ENCODE peak calls at places on chromosome 11, in six cellular contexts. H, I, U, T, V and O are unnamed samples.

GRCh38 chr11:122105009-122105828 is 10.8 kb downstream of the BLID start:
- DNase-seq in H (no peak), I (no peak), U (peak), T (no peak), V (no peak), O (no peak)

GRCh38 chr11:62508336-62509058 is 38.1 kb downstream of the AHNAK start:
- DNase-seq in H (peak), I (peak), U (peak), T (peak), V (peak), O (peak)

GRCh38 chr11:12761029-12761428 is 86.8 kb downstream of the TEAD1 start:
- DNase-seq in H (no peak), I (peak), U (no peak), T (no peak), V (no peak), O (peak)

GRCh38 chr11:129435499-129436245 is 60.0 kb downstream of the BARX2 start:
- DNase-seq in H (no peak), I (no peak), U (no peak), T (no peak), V (peak), O (no peak)

GRCh38 chr11:96259053-96259837 is 83.8 kb downstream of the MAML2 start:
- DNase-seq in H (no peak), I (peak), U (no peak), T (no peak), V (peak), O (peak)

GRCh38 chr11:5973530-5973929 is 5.2 kb upstream of the OR56A5 start:
- DNase-seq in H (no peak), I (no peak), U (no peak), T (no peak), V (no peak), O (no peak)

GRCh38 chr11:291281-292210 is 2.6 kb downstream of the PGGHG start:
- DNase-seq in H (no peak), I (no peak), U (no peak), T (no peak), V (no peak), O (no peak)

GRCh38 chr11:44943696-44944095 is 7.0 kb downstream of the TP53I11 start:
- DNase-seq in H (no peak), I (no peak), U (no peak), T (no peak), V (no peak), O (no peak)

GRCh38 chr11:77206264-77207018 is 78.4 kb downstream of the MYO7A start:
- DNase-seq in H (no peak), I (no peak), U (no peak), T (no peak), V (no peak), O (no peak)

GRCh38 chr11:92152245-92152644 is 72.4 kb upstream of the FAT3 start:
- DNase-seq in H (no peak), I (no peak), U (peak), T (peak), V (no peak), O (no peak)

GRCh38 chr11:102664001-102664752 is 39.0 kb upstream of the MMP20 start:
- DNase-seq in H (no peak), I (no peak), U (peak), T (no peak), V (no peak), O (no peak)

GRCh38 chr11:132131962-132132361 is 761.5 kb downstream of the NTM start:
- DNase-seq in H (no peak), I (no peak), U (peak), T (no peak), V (no peak), O (no peak)

GRCh38 chr11:103183981-103184592 is 74.9 kb downstream of the DYNC2H1 start:
- DNase-seq in H (no peak), I (no peak), U (no peak), T (no peak), V (no peak), O (peak)

GRCh38 chr11:108069947-108070346 is 51.4 kb upstream of the ACAT1 start:
- DNase-seq in H (no peak), I (peak), U (no peak), T (no peak), V (no peak), O (peak)

GRCh38 chr11:27873664-27874063 is 173.4 kb upstream of the BDNF start:
- DNase-seq in H (no peak), I (no peak), U (no peak), T (no peak), V (no peak), O (no peak)

GRCh38 chr11:61682093-61682732 is 2.0 kb downstream of the DAGLA start:
- DNase-seq in H (no peak), I (no peak), U (no peak), T (no peak), V (no peak), O (peak)

GRCh38 chr11:92417326-92417725 is 192.7 kb downstream of the FAT3 start:
- DNase-seq in H (no peak), I (no peak), U (no peak), T (no peak), V (no peak), O (no peak)

GRCh38 chr11:65945941-65946558 is 770 bp downstream of the TSGA10IP start:
- DNase-seq in H (no peak), I (no peak), U (peak), T (no peak), V (no peak), O (no peak)

GRCh38 chr11:126105748-126106080 is 43.0 kb upstream of the CDON start:
- DNase-seq in H (no peak), I (no peak), U (no peak), T (no peak), V (no peak), O (no peak)
- H4K91ac ChIP-seq in H (peak), I (no peak), U (no peak), T (peak), V (peak), O (no peak)

GRCh38 chr11:33775064-33775807 is 916 bp upstream of the FBXO3 start:
- DNase-seq in H (no peak), I (no peak), U (no peak), T (no peak), V (no peak), O (no peak)
- H3K9ac ChIP-seq in H (peak), I (peak), U (no peak), T (peak), V (no peak), O (peak)

GRCh38 chr11:64835616-64836447 is 8.6 kb downstream of the CDC42BPG start:
- DNase-seq in H (no peak), I (no peak), U (no peak), T (no peak), V (no peak), O (no peak)

GRCh38 chr11:64836448-64837072 is 7.9 kb downstream of the CDC42BPG start:
- DNase-seq in H (no peak), I (no peak), U (no peak), T (no peak), V (no peak), O (no peak)

GRCh38 chr11:64833509-64833908 is 10.9 kb downstream of the CDC42BPG start:
- DNase-seq in H (no peak), I (no peak), U (no peak), T (no peak), V (no peak), O (no peak)

GRCh38 chr11:64834031-64834722 is 10.3 kb downstream of the CDC42BPG start:
- DNase-seq in H (no peak), I (no peak), U (no peak), T (no peak), V (no peak), O (no peak)

DNA sequence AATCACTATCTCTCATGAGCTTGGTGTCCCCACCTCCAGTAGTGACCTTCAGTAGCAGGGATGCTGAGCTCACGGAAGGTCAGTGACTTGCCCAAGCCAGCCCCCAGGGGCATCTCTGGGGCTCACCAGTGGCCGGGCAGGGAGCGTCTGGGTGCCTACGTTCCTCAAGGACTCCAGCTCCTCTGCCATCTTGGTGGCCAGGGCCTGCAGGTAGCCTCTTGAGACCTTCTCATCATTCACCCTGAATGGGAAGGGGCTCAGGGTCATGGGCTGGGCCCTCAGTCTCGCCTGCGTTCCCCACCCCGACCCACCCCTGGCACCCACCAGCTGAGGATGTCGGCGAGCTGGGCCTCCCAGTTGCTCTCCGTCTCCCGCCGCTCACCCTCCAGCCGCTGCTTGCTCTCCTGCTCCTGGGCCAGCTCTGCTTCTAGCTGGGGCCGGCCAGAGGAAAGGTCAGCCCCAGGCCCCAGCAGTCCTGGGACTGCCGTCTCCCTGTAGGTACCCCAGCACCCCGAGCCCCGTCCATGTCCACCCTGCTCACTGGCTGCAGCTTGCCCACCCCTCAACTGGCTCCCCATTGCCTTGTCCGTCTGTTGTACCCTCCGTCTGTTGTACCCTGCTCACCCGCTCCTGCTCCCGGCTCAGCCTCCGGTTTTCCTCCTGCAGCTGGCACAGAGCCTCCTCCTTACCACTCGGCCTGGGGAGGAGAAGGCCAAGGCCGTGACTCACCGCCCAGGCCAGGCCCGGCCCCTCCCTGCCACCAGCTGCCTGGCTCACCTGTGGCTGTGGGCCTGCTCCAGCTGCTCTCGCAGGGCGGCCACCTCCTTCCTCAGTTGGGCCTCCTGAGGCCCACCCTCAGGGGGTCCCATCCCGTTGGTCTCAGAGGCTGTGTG is 9.5 kb downstream of the CDC42BPG start:
- DNase-seq in H (no peak), I (no peak), U (no peak), T (no peak), V (peak), O (no peak)
- H3K4ac ChIP-seq in H (no peak), I (no peak), U (no peak), T (no peak), V (no peak), O (no peak)

DNA sequence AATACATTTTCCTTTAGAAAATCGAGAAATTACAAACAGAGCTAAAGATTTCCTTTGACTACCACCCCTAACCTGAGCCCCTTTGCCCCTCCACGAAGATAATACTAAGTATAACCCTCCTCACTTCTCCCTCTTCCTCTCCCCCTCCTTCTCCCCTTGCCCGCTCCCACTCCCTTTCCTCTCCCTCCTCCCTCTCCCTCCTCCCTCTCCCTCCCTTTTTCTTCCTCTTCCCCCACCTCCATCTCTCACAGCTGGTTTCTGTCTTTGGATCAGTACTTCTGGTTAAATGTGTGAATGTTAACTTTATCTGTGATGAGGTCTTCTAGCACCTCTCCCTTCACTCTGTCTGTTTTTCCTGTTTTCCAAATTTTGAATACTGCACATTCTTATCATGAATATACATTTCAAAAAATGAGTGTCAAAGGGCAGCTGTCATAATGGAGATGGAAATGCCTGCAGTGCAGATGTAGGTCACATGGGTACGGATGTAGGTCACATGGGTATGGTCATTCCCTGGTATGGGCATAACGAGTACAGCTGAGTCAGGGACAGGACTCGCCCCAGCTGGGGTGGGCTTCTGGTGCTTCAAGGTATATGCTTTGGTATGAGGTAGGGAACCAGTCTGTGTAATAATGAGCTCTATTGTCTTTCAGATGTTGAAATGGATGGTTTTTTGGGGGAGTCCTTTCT is 54.3 kb upstream of the OR4B1 start:
- DNase-seq in H (no peak), I (no peak), U (no peak), T (no peak), V (no peak), O (no peak)
- H4K91ac ChIP-seq in H (no peak), I (no peak), U (no peak), T (no peak), V (no peak), O (no peak)

GRCh38 chr11:120225372-120225909 is 14.5 kb upstream of the POU2F3 start:
- DNase-seq in H (no peak), I (no peak), U (no peak), T (no peak), V (no peak), O (no peak)
- H3K9ac ChIP-seq in H (no peak), I (no peak), U (no peak), T (no peak), V (no peak), O (peak)

DNA sequence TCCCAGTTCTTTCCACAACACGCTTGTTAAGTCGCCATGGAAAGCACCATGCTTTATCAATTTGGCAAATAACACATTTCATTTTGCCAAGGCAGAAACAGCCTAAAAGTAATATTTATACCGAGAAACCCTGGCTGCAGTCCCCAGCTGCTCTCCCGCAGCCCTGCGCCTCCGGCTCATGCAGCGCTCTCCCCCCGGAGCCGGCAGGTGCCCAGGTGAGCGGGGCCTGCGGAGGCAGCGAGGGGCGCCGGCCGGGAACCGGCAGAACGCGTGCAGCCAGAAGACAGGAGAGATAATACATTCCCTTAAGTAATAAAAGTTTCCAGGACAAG is 651 bp upstream of the ARHGEF12 start:
- DNase-seq in H (no peak), I (peak), U (no peak), T (no peak), V (no peak), O (no peak)
- H3K4ac ChIP-seq in H (no peak), I (peak), U (no peak), T (peak), V (no peak), O (no peak)